ENCODE peak calls at places on chromosomes 4 and X, in seven cellular contexts. C is suprapubic skin, K is lower leg skin, J is A673, X is pancreas, L is tibial artery, Z is stomach. S is an unnamed sample.
A peak's percentile ranks its signal among the peaks of the same experiment; 100 is the strongest.

GRCh38 chrX:48896611-48897011 is 957 bp downstream of the TIMM17B start:
- DNase-seq in C (no peak), K (peak; percentile 73), J (peak; percentile 67), X (no peak), L (no peak), Z (no peak), S (no peak)

GRCh38 chrX:45771560-45772340 is 571.1 kb upstream of the DIPK2B start:
- DNase-seq in C (no peak), K (no peak), J (peak; percentile 73), X (peak; percentile 58), L (peak; percentile 28), Z (peak; percentile 47), S (no peak)

GRCh38 chrX:37876716-37877115 is 29.3 kb upstream of the DYNLT3 start:
- DNase-seq in C (no peak), K (no peak), J (no peak), X (no peak), L (no peak), Z (no peak), S (no peak)

GRCh38 chr4:170697045-170697444 is 607.3 kb upstream of the AADAT start:
- DNase-seq in C (no peak), K (no peak), J (no peak), X (no peak), L (no peak), Z (no peak), S (no peak)

GRCh38 chr4:137558951-137559350 is 26.7 kb upstream of the PCDH18 start:
- DNase-seq in C (no peak), K (no peak), J (no peak), X (no peak), L (no peak), Z (no peak), S (no peak)

GRCh38 chr4:189279188-189279587 is 661.5 kb upstream of the FRG1 start:
- DNase-seq in C (no peak), K (no peak), J (no peak), X (no peak), L (no peak), Z (no peak), S (no peak)

GRCh38 chr4:151045907-151046306 is 30.8 kb upstream of the LRBA start:
- DNase-seq in C (no peak), K (peak; percentile 8), J (peak; percentile 23), X (no peak), L (no peak), Z (no peak), S (no peak)

GRCh38 chrX:13398839-13399238 is 79.0 kb upstream of the ATXN3L start:
- DNase-seq in C (no peak), K (no peak), J (no peak), X (no peak), L (no peak), Z (no peak), S (no peak)

GRCh38 chr4:15906024-15906443 is 32.5 kb downstream of the FGFBP1 start:
- DNase-seq in C (peak; percentile 74), K (peak; percentile 89), J (no peak), X (peak; percentile 62), L (no peak), Z (peak; percentile 63), S (peak; percentile 89)

GRCh38 chr4:534101-534575 is 35.1 kb downstream of the PIGG start:
- DNase-seq in C (no peak), K (peak; percentile 79), J (no peak), X (no peak), L (no peak), Z (no peak), S (no peak)

GRCh38 chr4:120034913-120035312 is 31.7 kb downstream of the MAD2L1 start:
- DNase-seq in C (no peak), K (no peak), J (no peak), X (no peak), L (no peak), Z (no peak), S (no peak)

GRCh38 chrX:16989750-16990149 is 43.3 kb downstream of the REPS2 start:
- DNase-seq in C (no peak), K (no peak), J (no peak), X (no peak), L (no peak), Z (no peak), S (no peak)

GRCh38 chr4:24104173-24104572 is 214.3 kb upstream of the PPARGC1A start:
- DNase-seq in C (no peak), K (no peak), J (no peak), X (no peak), L (no peak), Z (no peak), S (no peak)

GRCh38 chr4:35125995-35126712 is 1118.2 kb downstream of the ARAP2 start:
- DNase-seq in C (no peak), K (no peak), J (no peak), X (no peak), L (no peak), Z (no peak), S (no peak)

GRCh38 chr4:145153181-145153903 is 27.0 kb downstream of the OTUD4 start:
- DNase-seq in C (no peak), K (no peak), J (no peak), X (no peak), L (no peak), Z (no peak), S (no peak)

GRCh38 chr4:140609548-140610425 is 41.0 kb upstream of the UCP1 start:
- DNase-seq in C (no peak), K (no peak), J (peak; percentile 76), X (no peak), L (no peak), Z (no peak), S (no peak)

GRCh38 chrX:67351411-67351810 is 192.4 kb upstream of the AR start:
- DNase-seq in C (no peak), K (no peak), J (no peak), X (no peak), L (no peak), Z (no peak), S (no peak)

GRCh38 chr4:83230928-83231327 is 53.7 kb downstream of the COQ2 start:
- DNase-seq in C (no peak), K (no peak), J (no peak), X (no peak), L (no peak), Z (no peak), S (no peak)

DNA sequence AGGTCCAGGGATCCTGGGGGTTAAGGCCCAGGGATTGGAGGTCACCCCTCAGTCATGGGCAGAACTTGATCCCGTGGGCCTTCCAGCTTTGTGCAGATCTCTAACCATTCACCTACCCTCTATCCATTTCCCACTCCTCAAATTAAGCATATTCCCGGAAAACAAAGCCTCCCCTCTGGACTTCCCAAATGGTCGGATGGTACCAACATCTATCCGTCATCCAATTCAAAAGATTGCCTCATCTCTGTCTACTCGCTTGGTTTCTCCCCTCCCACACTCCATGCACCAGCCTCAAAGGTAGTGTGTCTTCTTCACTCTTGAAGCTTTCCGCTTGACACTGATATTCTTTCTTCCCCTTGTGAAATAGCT is 473 bp upstream of the BCLAF3 start:
- DNase-seq in C (no peak), K (no peak), J (peak; percentile 2), X (no peak), L (no peak), Z (no peak), S (no peak)
- TF ChIP-seq CTCF in C (no peak), K (no peak), J (no peak), X (no peak), L (no peak), Z (no peak), S (no peak)

DNA sequence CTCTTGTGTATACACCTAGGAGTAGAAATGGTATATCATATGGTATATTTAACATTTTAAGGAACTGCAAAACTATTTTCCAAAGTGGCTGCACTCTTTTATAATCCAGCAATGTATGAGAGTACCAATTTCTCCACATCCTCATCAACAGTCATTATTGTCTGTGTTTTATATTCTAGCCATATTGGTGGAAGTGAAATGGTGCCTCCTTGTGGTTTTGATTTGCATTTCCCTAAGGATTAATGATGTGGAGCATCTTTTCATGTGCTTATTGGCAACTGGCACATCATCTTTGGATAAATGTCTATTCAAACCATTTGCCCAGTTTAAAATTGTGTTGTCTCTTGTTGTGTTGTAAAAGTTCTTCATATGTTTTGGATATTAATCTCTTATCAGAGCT is 9.6 kb downstream of the BMP15 start:
- DNase-seq in C (no peak), K (no peak), J (peak; percentile 63), X (no peak), L (no peak), Z (no peak), S (no peak)
- TF ChIP-seq CTCF in C (no peak), K (no peak), J (peak; percentile 58), X (peak; percentile 28), L (peak; percentile 26), Z (no peak), S (no peak)

GRCh38 chrX:95076449-95076848 is 1402.4 kb downstream of the FAM133A start:
- DNase-seq in C (no peak), K (no peak), J (peak; percentile 59), X (no peak), L (no peak), Z (no peak), S (no peak)
- TF ChIP-seq CTCF in C (no peak), K (no peak), J (peak; percentile 72), X (no peak), L (no peak), Z (no peak), S (no peak)

GRCh38 chr4:7457201-7458065 is 22.7 kb upstream of the PSAPL1 start:
- DNase-seq in C (no peak), K (no peak), J (no peak), X (no peak), L (no peak), Z (no peak), S (no peak)
- TF ChIP-seq CTCF in C (no peak), K (no peak), J (no peak), X (no peak), L (no peak), Z (no peak), S (no peak)

DNA sequence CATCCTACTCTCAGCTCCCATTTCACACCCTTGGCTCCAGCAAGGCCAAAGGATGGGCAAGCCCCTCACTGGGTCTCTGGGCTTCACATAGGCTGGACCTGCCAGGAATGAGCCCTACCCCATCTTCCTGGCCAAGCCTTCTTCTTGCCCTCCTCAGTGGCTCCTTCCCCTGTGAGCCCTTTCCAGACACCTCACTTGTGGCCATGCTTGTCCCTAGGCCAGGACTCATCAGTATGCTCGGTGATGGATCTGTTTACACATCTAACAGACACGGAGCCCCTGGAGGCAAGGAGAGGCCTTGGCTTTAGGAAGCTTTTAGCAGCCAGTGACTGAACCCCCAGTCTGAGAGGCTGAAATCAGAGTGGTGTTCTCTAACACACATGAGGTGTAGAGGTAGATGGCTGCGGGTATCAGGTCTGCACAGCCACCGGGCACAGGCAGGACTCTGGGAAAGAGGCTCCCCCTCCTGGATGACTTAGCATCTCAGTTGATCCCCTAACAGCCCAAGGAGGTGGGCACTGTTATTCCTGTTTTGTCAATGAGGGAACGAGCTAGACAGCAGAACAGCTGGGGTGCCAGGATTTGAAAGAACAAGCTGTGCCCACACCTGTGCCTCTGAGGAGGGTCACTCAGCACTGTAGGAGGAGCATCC is 44.8 kb downstream of the PPP2R2C start:
- DNase-seq in C (no peak), K (no peak), J (no peak), X (peak; percentile 19), L (no peak), Z (no peak), S (no peak)
- TF ChIP-seq CTCF in C (no peak), K (no peak), J (no peak), X (no peak), L (no peak), Z (no peak), S (no peak)